ENCODE peak calls at places on chromosome 10, in four cellular contexts. One of them, this sample, is unnamed.

GRCh38 chr10:5530412-5530806 is 5.6 kb downstream of the CALML3 start:
- DNase-seq in HFFc6: no peak
- DNase-seq in brain microvascular endothelial cell: no peak
- DNase-seq in stimulated activated CD8-positive, alpha-beta memory T cell treated with anti-CD3 and anti-CD28 coated beads, Interleukin-15, amount 100 ng/mL, for 24 hours: no peak
- DNase-seq in this sample: no peak

GRCh38 chr10:72173635-72174296 is 42.0 kb upstream of the ANAPC16 start:
- DNase-seq in HFFc6: peak
- DNase-seq in brain microvascular endothelial cell: no peak
- DNase-seq in stimulated activated CD8-positive, alpha-beta memory T cell treated with anti-CD3 and anti-CD28 coated beads, Interleukin-15, amount 100 ng/mL, for 24 hours: no peak
- DNase-seq in this sample: peak

GRCh38 chr10:76444034-76444800 is 1012.8 kb downstream of the LRMDA start:
- DNase-seq in HFFc6: no peak
- DNase-seq in brain microvascular endothelial cell: no peak
- DNase-seq in stimulated activated CD8-positive, alpha-beta memory T cell treated with anti-CD3 and anti-CD28 coated beads, Interleukin-15, amount 100 ng/mL, for 24 hours: no peak
- DNase-seq in this sample: no peak

GRCh38 chr10:98299341-98299740 is 31.3 kb upstream of the LOXL4 start:
- DNase-seq in HFFc6: no peak
- DNase-seq in brain microvascular endothelial cell: peak
- DNase-seq in stimulated activated CD8-positive, alpha-beta memory T cell treated with anti-CD3 and anti-CD28 coated beads, Interleukin-15, amount 100 ng/mL, for 24 hours: no peak
- DNase-seq in this sample: no peak

GRCh38 chr10:93445097-93445960 is 36.8 kb downstream of the MYOF start:
- DNase-seq in HFFc6: peak
- DNase-seq in brain microvascular endothelial cell: peak
- DNase-seq in stimulated activated CD8-positive, alpha-beta memory T cell treated with anti-CD3 and anti-CD28 coated beads, Interleukin-15, amount 100 ng/mL, for 24 hours: no peak
- DNase-seq in this sample: peak

GRCh38 chr10:117656385-117657367 is 114.1 kb downstream of the EMX2 start:
- DNase-seq in HFFc6: no peak
- DNase-seq in brain microvascular endothelial cell: no peak
- DNase-seq in stimulated activated CD8-positive, alpha-beta memory T cell treated with anti-CD3 and anti-CD28 coated beads, Interleukin-15, amount 100 ng/mL, for 24 hours: no peak
- DNase-seq in this sample: no peak

GRCh38 chr10:62098278-62099121 is 170.1 kb downstream of the RTKN2 start:
- DNase-seq in HFFc6: no peak
- DNase-seq in brain microvascular endothelial cell: no peak
- DNase-seq in stimulated activated CD8-positive, alpha-beta memory T cell treated with anti-CD3 and anti-CD28 coated beads, Interleukin-15, amount 100 ng/mL, for 24 hours: no peak
- DNase-seq in this sample: no peak

GRCh38 chr10:45380903-45381610 is 7.0 kb downstream of the ALOX5 start:
- DNase-seq in HFFc6: no peak
- DNase-seq in brain microvascular endothelial cell: no peak
- DNase-seq in stimulated activated CD8-positive, alpha-beta memory T cell treated with anti-CD3 and anti-CD28 coated beads, Interleukin-15, amount 100 ng/mL, for 24 hours: no peak
- DNase-seq in this sample: no peak

GRCh38 chr10:60348982-60349381 is 40.7 kb downstream of the ANK3 start:
- DNase-seq in HFFc6: no peak
- DNase-seq in brain microvascular endothelial cell: no peak
- DNase-seq in stimulated activated CD8-positive, alpha-beta memory T cell treated with anti-CD3 and anti-CD28 coated beads, Interleukin-15, amount 100 ng/mL, for 24 hours: no peak
- DNase-seq in this sample: no peak

GRCh38 chr10:68471586-68472408 is at the start of gene DNA2:
- DNase-seq in HFFc6: peak
- DNase-seq in brain microvascular endothelial cell: peak
- DNase-seq in stimulated activated CD8-positive, alpha-beta memory T cell treated with anti-CD3 and anti-CD28 coated beads, Interleukin-15, amount 100 ng/mL, for 24 hours: peak
- DNase-seq in this sample: peak

GRCh38 chr10:30755474-30755873 is 125.9 kb upstream of the LYZL2 start:
- DNase-seq in HFFc6: no peak
- DNase-seq in brain microvascular endothelial cell: no peak
- DNase-seq in stimulated activated CD8-positive, alpha-beta memory T cell treated with anti-CD3 and anti-CD28 coated beads, Interleukin-15, amount 100 ng/mL, for 24 hours: no peak
- DNase-seq in this sample: no peak

GRCh38 chr10:97333351-97333600 is 1.3 kb downstream of the FRAT2 start:
- DNase-seq in HFFc6: peak
- DNase-seq in brain microvascular endothelial cell: no peak
- DNase-seq in stimulated activated CD8-positive, alpha-beta memory T cell treated with anti-CD3 and anti-CD28 coated beads, Interleukin-15, amount 100 ng/mL, for 24 hours: no peak
- DNase-seq in this sample: peak

GRCh38 chr10:36089790-36090391 is 447.8 kb upstream of the FZD8 start:
- DNase-seq in HFFc6: no peak
- DNase-seq in brain microvascular endothelial cell: no peak
- DNase-seq in stimulated activated CD8-positive, alpha-beta memory T cell treated with anti-CD3 and anti-CD28 coated beads, Interleukin-15, amount 100 ng/mL, for 24 hours: no peak
- DNase-seq in this sample: no peak

GRCh38 chr10:59346321-59346720 is 16.0 kb downstream of the FAM13C start:
- DNase-seq in HFFc6: no peak
- DNase-seq in brain microvascular endothelial cell: no peak
- DNase-seq in stimulated activated CD8-positive, alpha-beta memory T cell treated with anti-CD3 and anti-CD28 coated beads, Interleukin-15, amount 100 ng/mL, for 24 hours: no peak
- DNase-seq in this sample: no peak

GRCh38 chr10:7045891-7046599 is 364.8 kb downstream of the SFMBT2 start:
- DNase-seq in HFFc6: no peak
- DNase-seq in brain microvascular endothelial cell: no peak
- DNase-seq in stimulated activated CD8-positive, alpha-beta memory T cell treated with anti-CD3 and anti-CD28 coated beads, Interleukin-15, amount 100 ng/mL, for 24 hours: no peak
- DNase-seq in this sample: no peak

GRCh38 chr10:60604356-60604755 is 173.9 kb upstream of the CDK1 start:
- DNase-seq in HFFc6: no peak
- DNase-seq in brain microvascular endothelial cell: peak
- DNase-seq in stimulated activated CD8-positive, alpha-beta memory T cell treated with anti-CD3 and anti-CD28 coated beads, Interleukin-15, amount 100 ng/mL, for 24 hours: no peak
- DNase-seq in this sample: no peak

GRCh38 chr10:88106348-88106747 is 242.9 kb downstream of the PTEN start:
- DNase-seq in HFFc6: no peak
- DNase-seq in brain microvascular endothelial cell: no peak
- DNase-seq in stimulated activated CD8-positive, alpha-beta memory T cell treated with anti-CD3 and anti-CD28 coated beads, Interleukin-15, amount 100 ng/mL, for 24 hours: no peak
- DNase-seq in this sample: no peak

GRCh38 chr10:129696636-129697035 is 229.6 kb downstream of the MGMT start:
- DNase-seq in HFFc6: no peak
- DNase-seq in brain microvascular endothelial cell: no peak
- DNase-seq in stimulated activated CD8-positive, alpha-beta memory T cell treated with anti-CD3 and anti-CD28 coated beads, Interleukin-15, amount 100 ng/mL, for 24 hours: no peak
- DNase-seq in this sample: no peak

GRCh38 chr10:28054211-28054888 is 55.5 kb upstream of the ODAD2 start:
- DNase-seq in HFFc6: peak
- DNase-seq in brain microvascular endothelial cell: peak
- DNase-seq in stimulated activated CD8-positive, alpha-beta memory T cell treated with anti-CD3 and anti-CD28 coated beads, Interleukin-15, amount 100 ng/mL, for 24 hours: no peak
- DNase-seq in this sample: peak

GRCh38 chr10:94546058-94546595 is 539 bp downstream of the HELLS start:
- DNase-seq in HFFc6: peak
- DNase-seq in brain microvascular endothelial cell: peak
- DNase-seq in stimulated activated CD8-positive, alpha-beta memory T cell treated with anti-CD3 and anti-CD28 coated beads, Interleukin-15, amount 100 ng/mL, for 24 hours: no peak
- DNase-seq in this sample: no peak

GRCh38 chr10:103667390-103667789 is 173.9 kb downstream of the NEURL1 start:
- DNase-seq in HFFc6: no peak
- DNase-seq in brain microvascular endothelial cell: no peak
- DNase-seq in stimulated activated CD8-positive, alpha-beta memory T cell treated with anti-CD3 and anti-CD28 coated beads, Interleukin-15, amount 100 ng/mL, for 24 hours: no peak
- DNase-seq in this sample: no peak

GRCh38 chr10:89475137-89475536 is 60.3 kb downstream of the SLC16A12 start:
- DNase-seq in HFFc6: no peak
- DNase-seq in brain microvascular endothelial cell: no peak
- DNase-seq in stimulated activated CD8-positive, alpha-beta memory T cell treated with anti-CD3 and anti-CD28 coated beads, Interleukin-15, amount 100 ng/mL, for 24 hours: no peak
- DNase-seq in this sample: no peak

GRCh38 chr10:90775351-90776028 is 82.3 kb downstream of the HTR7 start:
- DNase-seq in HFFc6: no peak
- DNase-seq in brain microvascular endothelial cell: peak
- DNase-seq in stimulated activated CD8-positive, alpha-beta memory T cell treated with anti-CD3 and anti-CD28 coated beads, Interleukin-15, amount 100 ng/mL, for 24 hours: no peak
- DNase-seq in this sample: no peak

GRCh38 chr10:88810196-88810961 is 7.8 kb downstream of the LIPM start:
- DNase-seq in HFFc6: peak
- DNase-seq in brain microvascular endothelial cell: peak
- DNase-seq in stimulated activated CD8-positive, alpha-beta memory T cell treated with anti-CD3 and anti-CD28 coated beads, Interleukin-15, amount 100 ng/mL, for 24 hours: no peak
- DNase-seq in this sample: peak

GRCh38 chr10:659710-660141 is 29.7 kb downstream of the DIP2C start:
- DNase-seq in HFFc6: peak
- DNase-seq in brain microvascular endothelial cell: peak
- DNase-seq in stimulated activated CD8-positive, alpha-beta memory T cell treated with anti-CD3 and anti-CD28 coated beads, Interleukin-15, amount 100 ng/mL, for 24 hours: no peak
- DNase-seq in this sample: peak

GRCh38 chr10:133390597-133391248 is 3.2 kb upstream of the MTG1 start:
- DNase-seq in HFFc6: no peak
- DNase-seq in brain microvascular endothelial cell: no peak
- DNase-seq in stimulated activated CD8-positive, alpha-beta memory T cell treated with anti-CD3 and anti-CD28 coated beads, Interleukin-15, amount 100 ng/mL, for 24 hours: no peak
- DNase-seq in this sample: no peak

GRCh38 chr10:3172081-3172445 is 519 bp downstream of the PITRM1 start:
- DNase-seq in HFFc6: peak
- DNase-seq in brain microvascular endothelial cell: peak
- DNase-seq in stimulated activated CD8-positive, alpha-beta memory T cell treated with anti-CD3 and anti-CD28 coated beads, Interleukin-15, amount 100 ng/mL, for 24 hours: peak
- DNase-seq in this sample: peak

GRCh38 chr10:100382553-100382952 is 35.5 kb downstream of the SCD start:
- DNase-seq in HFFc6: no peak
- DNase-seq in brain microvascular endothelial cell: no peak
- DNase-seq in stimulated activated CD8-positive, alpha-beta memory T cell treated with anti-CD3 and anti-CD28 coated beads, Interleukin-15, amount 100 ng/mL, for 24 hours: no peak
- DNase-seq in this sample: no peak